ENCODE peak calls at places on chromosome 11, in four cellular contexts. K, D, C and W are unnamed samples. For H3K9me3, the result is how much of the 10 kb centered on the place peaks cover.

GRCh38 chr11:8691601-8692000 is 9.0 kb downstream of the RPL27A start:
- DNase-seq in D (no peak), K (no peak), C (no peak), W (no peak)

GRCh38 chr11:125072210-125072960 is 9.3 kb downstream of the SLC37A2 start:
- DNase-seq in K (no peak), C (no peak), D (no peak), W (no peak)

GRCh38 chr11:124737638-124738293 is 2.0 kb upstream of the NRGN start:
- DNase-seq in C (no peak), K (no peak), D (no peak), W (no peak)

GRCh38 chr11:73397468-73398131 is 21.4 kb downstream of the RELT start:
- DNase-seq in D (no peak), K (no peak), C (peak), W (no peak)

GRCh38 chr11:32232516-32232915 is 141.6 kb downstream of the RCN1 start:
- DNase-seq in D (no peak), K (no peak), C (no peak), W (no peak)

GRCh38 chr11:34792814-34793241 is 123.4 kb downstream of the APIP start:
- DNase-seq in D (no peak), K (no peak), C (no peak), W (no peak)

GRCh38 chr11:86360775-86361395 is 13.8 kb upstream of the CCDC81 start:
- DNase-seq in C (no peak), D (no peak), K (no peak), W (no peak)

GRCh38 chr11:128302425-128303186 is 284.8 kb downstream of the ETS1 start:
- DNase-seq in K (no peak), D (peak), C (no peak), W (peak)

GRCh38 chr11:27161071-27161470 is 120.5 kb downstream of the BBOX1 start:
- DNase-seq in K (no peak), C (no peak), D (no peak), W (no peak)

GRCh38 chr11:134628426-134628825 is 216.4 kb upstream of the B3GAT1 start:
- DNase-seq in D (no peak), K (no peak), C (no peak), W (no peak)
- H3K9me3 ChIP-seq in D (under half), K (under half), C (under half), W (under half)

GRCh38 chr11:6601041-6601461 is 2.4 kb downstream of the RRP8 start:
- DNase-seq in D (no peak), C (no peak), K (no peak), W (no peak)

GRCh38 chr11:6599884-6600390 is 3.5 kb downstream of the RRP8 start:
- DNase-seq in C (no peak), D (no peak), K (no peak), W (no peak)

GRCh38 chr11:6599449-6599848 is 4.0 kb downstream of the RRP8 start:
- DNase-seq in K (no peak), D (no peak), C (no peak), W (no peak)

GRCh38 chr11:6596237-6596877 is 7.1 kb downstream of the RRP8 start:
- DNase-seq in C (no peak), K (no peak), D (no peak), W (no peak)

DNA sequence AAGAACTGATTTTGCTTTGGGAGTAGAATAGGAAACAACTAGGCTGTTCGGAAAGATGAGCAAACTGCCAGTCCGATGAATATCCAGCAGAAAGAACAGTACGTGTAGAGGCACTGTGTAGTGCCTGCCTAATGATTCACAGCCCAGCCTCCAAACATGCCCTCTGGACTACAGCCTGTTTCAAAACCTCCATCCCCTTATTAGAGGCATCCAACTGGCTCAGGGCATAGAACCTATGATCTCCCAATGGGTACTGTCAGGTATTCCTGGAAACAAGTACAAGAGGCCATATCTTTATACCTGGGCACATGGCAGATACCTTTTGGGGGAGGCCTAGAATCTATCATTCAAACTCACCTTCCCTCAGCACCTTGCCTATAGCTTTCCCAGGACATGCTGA is 4.9 kb downstream of the RRP8 start:
- DNase-seq in K (no peak), D (no peak), C (no peak), W (no peak)
- H3K27ac ChIP-seq in K (peak), D (no peak), C (no peak), W (no peak)

DNA sequence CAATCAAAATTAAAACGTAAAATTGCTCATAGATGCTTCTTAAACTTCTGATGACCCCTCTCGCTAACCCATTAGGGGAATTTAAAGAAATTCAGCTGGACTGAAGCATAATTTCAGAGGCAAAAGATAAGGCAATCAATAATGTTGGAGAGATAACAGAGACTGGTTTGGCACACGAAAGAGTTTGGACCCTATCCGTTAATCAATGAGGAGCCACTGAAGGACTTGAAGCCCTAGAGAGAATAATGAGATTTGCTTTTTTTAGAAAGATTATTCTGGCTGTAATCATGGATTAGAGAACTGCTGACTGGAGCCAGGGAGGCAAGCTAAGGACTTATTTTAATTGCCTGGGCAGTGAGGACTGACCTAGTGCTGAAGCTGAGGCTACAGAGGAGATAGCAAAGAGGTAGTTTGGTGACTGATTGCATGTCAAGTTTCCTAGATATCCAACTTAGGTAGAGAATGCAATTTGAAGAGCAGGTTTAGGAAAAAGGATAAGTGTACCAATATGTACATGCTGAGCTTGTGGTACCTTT is 11.9 kb upstream of the ARHGAP42 start:
- DNase-seq in C (no peak), D (no peak), K (no peak), W (no peak)
- TF ChIP-seq CTCF in C (no peak), D (no peak), K (no peak), W (no peak)

DNA sequence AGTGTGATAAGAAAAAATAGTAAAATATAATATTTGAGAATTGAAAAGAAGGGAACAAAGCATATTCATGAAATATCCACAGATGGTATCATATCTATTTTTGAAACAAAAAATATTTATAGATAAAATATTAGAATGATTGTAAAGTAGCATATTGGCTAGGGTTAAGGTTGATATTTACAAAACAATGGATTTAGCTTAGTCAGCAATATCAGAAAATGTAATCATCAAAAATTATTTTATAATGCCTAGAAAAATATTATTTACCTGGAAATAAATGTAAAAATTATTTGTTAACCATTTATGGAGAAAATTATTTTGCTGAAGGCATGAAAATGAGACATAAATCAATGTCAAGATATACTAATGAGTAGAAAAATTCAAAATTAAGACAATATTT is 12.8 kb downstream of the FAM111B start:
- DNase-seq in K (no peak), D (no peak), C (no peak), W (no peak)
- H3K9me3 ChIP-seq in K (under half), D (under half), C (under half), W (under half)

DNA sequence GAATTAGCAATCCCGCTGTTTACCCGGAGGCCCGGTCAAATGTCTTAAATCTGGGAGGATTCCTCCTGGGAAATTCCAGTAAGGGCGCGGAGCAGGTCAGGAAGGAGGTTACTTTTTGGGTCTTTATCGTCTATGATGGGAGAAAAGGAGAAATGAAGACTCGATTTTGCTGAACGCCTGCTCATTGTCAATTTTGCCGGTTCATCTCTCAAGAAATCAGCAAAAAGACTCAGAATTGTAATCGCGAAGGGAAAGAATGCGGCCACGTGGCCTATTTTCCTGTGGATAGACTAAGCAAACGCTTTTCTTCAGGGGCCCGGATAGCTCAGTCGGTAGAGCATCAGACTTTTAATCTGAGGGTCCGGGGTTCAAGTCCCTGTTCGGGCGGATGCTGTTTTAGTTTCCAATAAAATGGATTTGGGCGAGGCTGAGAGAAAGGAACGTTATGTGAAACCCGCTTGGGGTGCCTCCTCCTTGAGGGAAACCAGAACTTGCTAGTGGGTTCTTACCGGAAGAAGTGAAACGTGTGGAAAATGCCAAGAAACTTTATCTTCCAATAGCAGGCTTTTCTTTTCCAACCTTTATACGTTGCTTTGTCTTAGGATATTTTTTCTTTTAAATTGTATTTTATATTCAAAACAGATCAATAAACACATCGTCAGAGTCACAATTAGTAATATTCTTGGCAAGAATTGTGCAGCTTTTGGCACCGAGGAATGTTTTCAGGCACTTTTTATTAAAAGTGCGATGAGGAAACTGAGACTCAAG is 45.0 kb downstream of the OR4D9 start:
- DNase-seq in D (peak), K (peak), C (peak), W (peak)
- H3K27ac ChIP-seq in D (peak), K (peak), C (peak), W (no peak)

GRCh38 chr11:36948445-36949171 is 350.6 kb upstream of the RAG2 start:
- DNase-seq in D (peak), C (no peak), K (no peak), W (no peak)

DNA sequence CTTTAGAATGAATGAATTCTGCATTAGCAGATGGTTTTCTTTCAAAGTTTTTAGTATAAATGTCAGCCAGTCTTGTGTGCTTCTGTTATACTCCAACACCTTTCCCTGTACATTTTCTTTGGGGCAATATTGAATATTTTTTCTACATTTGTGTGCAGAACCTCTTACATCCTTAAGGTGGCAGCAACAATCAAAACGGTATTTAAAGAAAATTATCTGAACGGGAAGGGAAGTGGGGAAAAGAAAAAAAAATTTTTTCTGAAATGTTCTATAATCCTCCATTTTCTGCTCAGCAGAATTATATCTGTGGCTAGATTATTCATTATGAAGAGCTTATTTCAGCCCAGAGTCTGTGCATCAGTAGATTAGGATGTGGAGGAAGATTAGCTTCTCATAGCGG is 347.3 kb upstream of the RAG2 start:
- DNase-seq in D (peak), C (no peak), K (no peak), W (no peak)
- TF ChIP-seq CTCF in D (peak), C (no peak), K (peak), W (no peak)